ENCODE peak calls at places on chromosome 18, in ten cellular contexts. One of them, this sample, is unnamed.

GRCh38 chr18:62248313-62248712 is 61.3 kb downstream of the RELCH start:
- DNase-seq in A549: no peak
- DNase-seq in adrenal gland: no peak
- DNase-seq in prostate gland: no peak
- DNase-seq in GM12878: no peak
- DNase-seq in stomach: no peak
- DNase-seq in suprapubic skin: no peak
- DNase-seq in sigmoid colon: no peak
- DNase-seq in transverse colon: no peak
- DNase-seq in ovary: no peak
- DNase-seq in this sample: no peak

GRCh38 chr18:8757598-8757997 is 52.2 kb downstream of the MTCL1 start:
- DNase-seq in A549: no peak
- DNase-seq in adrenal gland: no peak
- DNase-seq in prostate gland: no peak
- DNase-seq in GM12878: no peak
- DNase-seq in stomach: no peak
- DNase-seq in suprapubic skin: no peak
- DNase-seq in sigmoid colon: no peak
- DNase-seq in transverse colon: no peak
- DNase-seq in ovary: no peak
- DNase-seq in this sample: no peak

GRCh38 chr18:304887-305529 is 37.2 kb upstream of the THOC1 start:
- DNase-seq in A549: no peak
- DNase-seq in adrenal gland: no peak
- DNase-seq in prostate gland: no peak
- DNase-seq in GM12878: no peak
- DNase-seq in stomach: no peak
- DNase-seq in suprapubic skin: no peak
- DNase-seq in sigmoid colon: no peak
- DNase-seq in transverse colon: no peak
- DNase-seq in ovary: no peak
- DNase-seq in this sample: no peak

GRCh38 chr18:21997207-21998143 is 171.9 kb upstream of the GATA6 start:
- DNase-seq in A549: peak; percentile 25
- DNase-seq in adrenal gland: peak; percentile 30
- DNase-seq in prostate gland: no peak
- DNase-seq in GM12878: peak; percentile 9
- DNase-seq in stomach: no peak
- DNase-seq in suprapubic skin: no peak
- DNase-seq in sigmoid colon: no peak
- DNase-seq in transverse colon: no peak
- DNase-seq in ovary: peak; percentile 19
- DNase-seq in this sample: no peak

GRCh38 chr18:2087877-2088673 is 483.2 kb downstream of the METTL4 start:
- DNase-seq in A549: no peak
- DNase-seq in adrenal gland: no peak
- DNase-seq in prostate gland: no peak
- DNase-seq in GM12878: no peak
- DNase-seq in stomach: no peak
- DNase-seq in suprapubic skin: no peak
- DNase-seq in sigmoid colon: peak; percentile 67
- DNase-seq in transverse colon: no peak
- DNase-seq in ovary: no peak
- DNase-seq in this sample: no peak

GRCh38 chr18:25350561-25351201 is 1.3 kb downstream of the ZNF521 start:
- DNase-seq in A549: no peak
- DNase-seq in adrenal gland: peak; percentile 56
- DNase-seq in prostate gland: no peak
- DNase-seq in GM12878: no peak
- DNase-seq in stomach: no peak
- DNase-seq in suprapubic skin: peak; percentile 75
- DNase-seq in sigmoid colon: peak; percentile 78
- DNase-seq in transverse colon: peak; percentile 12
- DNase-seq in ovary: peak; percentile 81
- DNase-seq in this sample: peak; percentile 60

GRCh38 chr18:63869851-63870250 is 17.7 kb upstream of the SERPINB2 start:
- DNase-seq in A549: no peak
- DNase-seq in adrenal gland: no peak
- DNase-seq in prostate gland: no peak
- DNase-seq in GM12878: no peak
- DNase-seq in stomach: no peak
- DNase-seq in suprapubic skin: no peak
- DNase-seq in sigmoid colon: no peak
- DNase-seq in transverse colon: no peak
- DNase-seq in ovary: no peak
- DNase-seq in this sample: no peak

GRCh38 chr18:73891572-73892421 is 255.8 kb downstream of the FBXO15 start:
- DNase-seq in A549: no peak
- DNase-seq in adrenal gland: no peak
- DNase-seq in prostate gland: no peak
- DNase-seq in GM12878: no peak
- DNase-seq in stomach: no peak
- DNase-seq in suprapubic skin: no peak
- DNase-seq in sigmoid colon: no peak
- DNase-seq in transverse colon: no peak
- DNase-seq in ovary: no peak
- DNase-seq in this sample: no peak

GRCh38 chr18:79434611-79435010 is 38.9 kb downstream of the NFATC1 start:
- DNase-seq in A549: no peak
- DNase-seq in adrenal gland: no peak
- DNase-seq in prostate gland: no peak
- DNase-seq in GM12878: no peak
- DNase-seq in stomach: no peak
- DNase-seq in suprapubic skin: no peak
- DNase-seq in sigmoid colon: no peak
- DNase-seq in transverse colon: no peak
- DNase-seq in ovary: no peak
- DNase-seq in this sample: no peak

GRCh38 chr18:48834421-48835011 is 116.2 kb downstream of the SMAD7 start:
- DNase-seq in A549: peak; percentile 61
- DNase-seq in adrenal gland: peak; percentile 93
- DNase-seq in prostate gland: no peak
- DNase-seq in GM12878: peak; percentile 81
- DNase-seq in stomach: peak; percentile 56
- DNase-seq in suprapubic skin: peak; percentile 84
- DNase-seq in sigmoid colon: peak; percentile 89
- DNase-seq in transverse colon: peak; percentile 69
- DNase-seq in ovary: no peak
- DNase-seq in this sample: peak; percentile 52

GRCh38 chr18:79599503-79599931 is 80.1 kb upstream of the CTDP1 start:
- DNase-seq in A549: peak; percentile 16
- DNase-seq in adrenal gland: no peak
- DNase-seq in prostate gland: peak; percentile 38
- DNase-seq in GM12878: no peak
- DNase-seq in stomach: no peak
- DNase-seq in suprapubic skin: peak; percentile 47
- DNase-seq in sigmoid colon: peak; percentile 44
- DNase-seq in transverse colon: peak; percentile 4
- DNase-seq in ovary: peak; percentile 23
- DNase-seq in this sample: no peak

GRCh38 chr18:26639149-26639548 is 90.8 kb upstream of the KCTD1 start:
- DNase-seq in A549: no peak
- DNase-seq in adrenal gland: no peak
- DNase-seq in prostate gland: no peak
- DNase-seq in GM12878: no peak
- DNase-seq in stomach: no peak
- DNase-seq in suprapubic skin: no peak
- DNase-seq in sigmoid colon: no peak
- DNase-seq in transverse colon: no peak
- DNase-seq in ovary: no peak
- DNase-seq in this sample: no peak

GRCh38 chr18:55433688-55434087 is 154.3 kb downstream of the TCF4 start:
- DNase-seq in A549: no peak
- DNase-seq in adrenal gland: no peak
- DNase-seq in prostate gland: no peak
- DNase-seq in GM12878: no peak
- DNase-seq in stomach: no peak
- DNase-seq in suprapubic skin: no peak
- DNase-seq in sigmoid colon: no peak
- DNase-seq in transverse colon: no peak
- DNase-seq in ovary: no peak
- DNase-seq in this sample: no peak

GRCh38 chr18:72986103-72986502 is 118.3 kb upstream of the NETO1 start:
- DNase-seq in A549: no peak
- DNase-seq in adrenal gland: no peak
- DNase-seq in prostate gland: no peak
- DNase-seq in GM12878: no peak
- DNase-seq in stomach: no peak
- DNase-seq in suprapubic skin: no peak
- DNase-seq in sigmoid colon: no peak
- DNase-seq in transverse colon: no peak
- DNase-seq in ovary: no peak
- DNase-seq in this sample: no peak

GRCh38 chr18:54740146-54740844 is 88.0 kb upstream of the RAB27B start:
- DNase-seq in A549: no peak
- DNase-seq in adrenal gland: no peak
- DNase-seq in prostate gland: no peak
- DNase-seq in GM12878: no peak
- DNase-seq in stomach: no peak
- DNase-seq in suprapubic skin: no peak
- DNase-seq in sigmoid colon: no peak
- DNase-seq in transverse colon: no peak
- DNase-seq in ovary: no peak
- DNase-seq in this sample: no peak

GRCh38 chr18:1663879-1664705 is 759.4 kb downstream of the ADCYAP1 start:
- DNase-seq in A549: peak; percentile 0
- DNase-seq in adrenal gland: peak; percentile 43
- DNase-seq in prostate gland: no peak
- DNase-seq in GM12878: no peak
- DNase-seq in stomach: peak; percentile 34
- DNase-seq in suprapubic skin: no peak
- DNase-seq in sigmoid colon: no peak
- DNase-seq in transverse colon: peak; percentile 16
- DNase-seq in ovary: peak; percentile 10
- DNase-seq in this sample: peak; percentile 74

GRCh38 chr18:21444465-21445023 is 156.0 kb downstream of the ESCO1 start:
- DNase-seq in A549: peak; percentile 32
- DNase-seq in adrenal gland: peak; percentile 46
- DNase-seq in prostate gland: peak; percentile 11
- DNase-seq in GM12878: no peak
- DNase-seq in stomach: no peak
- DNase-seq in suprapubic skin: no peak
- DNase-seq in sigmoid colon: no peak
- DNase-seq in transverse colon: peak; percentile 11
- DNase-seq in ovary: no peak
- DNase-seq in this sample: peak; percentile 67

GRCh38 chr18:6624271-6624670 is 105.2 kb upstream of the ARHGAP28 start:
- DNase-seq in A549: no peak
- DNase-seq in adrenal gland: no peak
- DNase-seq in prostate gland: no peak
- DNase-seq in GM12878: no peak
- DNase-seq in stomach: no peak
- DNase-seq in suprapubic skin: no peak
- DNase-seq in sigmoid colon: no peak
- DNase-seq in transverse colon: no peak
- DNase-seq in ovary: no peak
- DNase-seq in this sample: no peak

GRCh38 chr18:41121116-41121826 is 833.8 kb upstream of the PIK3C3 start:
- DNase-seq in A549: no peak
- DNase-seq in adrenal gland: no peak
- DNase-seq in prostate gland: peak; percentile 4
- DNase-seq in GM12878: no peak
- DNase-seq in stomach: no peak
- DNase-seq in suprapubic skin: no peak
- DNase-seq in sigmoid colon: no peak
- DNase-seq in transverse colon: no peak
- DNase-seq in ovary: no peak
- DNase-seq in this sample: no peak

GRCh38 chr18:58887613-58887963 is 22.9 kb downstream of the ZNF532 start:
- DNase-seq in A549: no peak
- DNase-seq in adrenal gland: peak; percentile 69
- DNase-seq in prostate gland: no peak
- DNase-seq in GM12878: peak; percentile 51
- DNase-seq in stomach: peak; percentile 38
- DNase-seq in suprapubic skin: peak; percentile 76
- DNase-seq in sigmoid colon: peak; percentile 80
- DNase-seq in transverse colon: peak; percentile 67
- DNase-seq in ovary: peak; percentile 42
- DNase-seq in this sample: peak; percentile 30
- TF ChIP-seq POLR2A in A549: no peak
- TF ChIP-seq POLR2A in adrenal gland: no peak
- TF ChIP-seq POLR2A in prostate gland: no peak
- TF ChIP-seq POLR2A in GM12878: no peak
- TF ChIP-seq POLR2A in stomach: no peak
- TF ChIP-seq POLR2A in suprapubic skin: no peak
- TF ChIP-seq POLR2A in sigmoid colon: no peak
- TF ChIP-seq POLR2A in transverse colon: no peak
- TF ChIP-seq POLR2A in ovary: no peak
- TF ChIP-seq POLR2A in this sample: no peak

GRCh38 chr18:10234912-10235439 is 219.5 kb upstream of the APCDD1 start:
- DNase-seq in A549: no peak
- DNase-seq in adrenal gland: no peak
- DNase-seq in prostate gland: peak; percentile 50
- DNase-seq in GM12878: no peak
- DNase-seq in stomach: no peak
- DNase-seq in suprapubic skin: no peak
- DNase-seq in sigmoid colon: no peak
- DNase-seq in transverse colon: no peak
- DNase-seq in ovary: no peak
- DNase-seq in this sample: no peak
- H3K27ac ChIP-seq in A549: no peak overlapping the region
- H3K27ac ChIP-seq in adrenal gland: no peak overlapping the region
- H3K27ac ChIP-seq in prostate gland: peak overlapping the region; percentile 56
- H3K27ac ChIP-seq in GM12878: no peak overlapping the region
- H3K27ac ChIP-seq in stomach: no peak overlapping the region
- H3K27ac ChIP-seq in suprapubic skin: no peak overlapping the region
- H3K27ac ChIP-seq in sigmoid colon: peak overlapping the region; percentile 48
- H3K27ac ChIP-seq in transverse colon: peak overlapping the region; percentile 30
- H3K27ac ChIP-seq in ovary: no peak overlapping the region
- H3K27ac ChIP-seq in this sample: no peak overlapping the region

GRCh38 chr18:45167109-45167551 is 448.1 kb upstream of the SLC14A2 start:
- DNase-seq in A549: no peak
- DNase-seq in adrenal gland: no peak
- DNase-seq in prostate gland: no peak
- DNase-seq in GM12878: no peak
- DNase-seq in stomach: no peak
- DNase-seq in suprapubic skin: no peak
- DNase-seq in sigmoid colon: no peak
- DNase-seq in transverse colon: peak; percentile 29
- DNase-seq in ovary: no peak
- DNase-seq in this sample: no peak
- H3K4me1 ChIP-seq in A549: peaks cover 34% of the 10 kb centered on the region
- H3K4me1 ChIP-seq in adrenal gland: no peaks in the 10 kb centered on the region
- H3K4me1 ChIP-seq in prostate gland: peaks cover 11% of the 10 kb centered on the region
- H3K4me1 ChIP-seq in GM12878: peaks cover 4% of the 10 kb centered on the region
- H3K4me1 ChIP-seq in stomach: no peaks in the 10 kb centered on the region
- H3K4me1 ChIP-seq in suprapubic skin: peaks cover 14% of the 10 kb centered on the region
- H3K4me1 ChIP-seq in sigmoid colon: no peaks in the 10 kb centered on the region
- H3K4me1 ChIP-seq in transverse colon: peaks cover 3% of the 10 kb centered on the region
- H3K4me1 ChIP-seq in ovary: no peaks in the 10 kb centered on the region
- H3K4me1 ChIP-seq in this sample: no peaks in the 10 kb centered on the region

DNA sequence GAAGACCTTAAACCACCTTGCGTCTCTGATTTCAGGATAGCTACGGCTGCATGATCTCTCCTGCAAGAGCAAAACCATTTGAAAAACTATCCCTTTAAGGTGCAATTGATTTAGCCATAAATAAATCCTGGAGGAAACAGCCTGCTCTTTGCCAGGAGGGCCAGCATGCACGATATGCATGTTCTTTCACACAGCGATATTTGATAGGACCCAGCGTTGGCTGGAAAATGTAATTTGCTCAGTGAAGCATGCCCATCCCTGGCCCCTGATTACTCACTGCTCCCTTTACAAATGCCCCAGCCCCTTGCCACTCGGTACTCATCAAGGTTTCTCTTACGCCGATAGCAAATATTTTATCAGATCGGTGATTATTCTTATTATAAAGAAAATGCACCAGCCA is 315.4 kb downstream of the CDH2 start:
- DNase-seq in A549: no peak
- DNase-seq in adrenal gland: no peak
- DNase-seq in prostate gland: no peak
- DNase-seq in GM12878: no peak
- DNase-seq in stomach: no peak
- DNase-seq in suprapubic skin: no peak
- DNase-seq in sigmoid colon: no peak
- DNase-seq in transverse colon: no peak
- DNase-seq in ovary: no peak
- DNase-seq in this sample: no peak
- TF ChIP-seq POLR2A in A549: no peak
- TF ChIP-seq POLR2A in adrenal gland: no peak
- TF ChIP-seq POLR2A in prostate gland: no peak
- TF ChIP-seq POLR2A in GM12878: no peak
- TF ChIP-seq POLR2A in stomach: no peak
- TF ChIP-seq POLR2A in suprapubic skin: no peak
- TF ChIP-seq POLR2A in sigmoid colon: no peak
- TF ChIP-seq POLR2A in transverse colon: no peak
- TF ChIP-seq POLR2A in ovary: no peak
- TF ChIP-seq POLR2A in this sample: no peak

This sample was measured in testis.